ENCODE peak calls at places on chromosomes 12 and 14, in five cellular contexts. D, C, I, M and K are unnamed samples.
A peak's percentile ranks its signal among the peaks of the same experiment; 100 is the strongest.

GRCh38 chr12:123076604-123077297 is 74.1 kb downstream of the PITPNM2 start:
- DNase-seq in I (no peak), M (no peak), D (no peak), C (peak; percentile 41), K (peak; percentile 27)

GRCh38 chr14:101559624-101560533 is 1.4 kb upstream of the DIO3 start:
- DNase-seq in C (no peak), D (peak; percentile 40), M (peak; percentile 73), I (no peak), K (no peak)

GRCh38 chr14:99259327-99259726 is 12.7 kb downstream of the BCL11B start:
- DNase-seq in D (no peak), M (no peak), C (no peak), I (no peak), K (peak; percentile 79)

GRCh38 chr12:121576851-121577391 is 3.9 kb downstream of the KDM2B start:
- DNase-seq in M (no peak), C (no peak), I (peak; percentile 93), D (no peak), K (no peak)

GRCh38 chr12:21992823-21993222 is 51.6 kb upstream of the ABCC9 start:
- DNase-seq in M (no peak), D (peak; percentile 6), C (no peak), I (no peak), K (no peak)

GRCh38 chr14:65840786-65841185 is 428.3 kb downstream of the FUT8 start:
- DNase-seq in D (no peak), M (no peak), I (no peak), C (no peak), K (no peak)

GRCh38 chr14:63642229-63642611 is 549 bp upstream of the WDR89 start:
- DNase-seq in I (peak; percentile 72), C (peak; percentile 46), D (peak; percentile 92), M (peak; percentile 78), K (peak; percentile 81)

GRCh38 chr14:100536721-100537700 is 50.2 kb downstream of the BEGAIN start:
- DNase-seq in C (no peak), I (no peak), D (no peak), M (peak; percentile 56), K (no peak)

GRCh38 chr12:15527201-15527782 is 205.0 kb downstream of the PTPRO start:
- DNase-seq in D (no peak), M (no peak), C (no peak), I (peak; percentile 42), K (no peak)

GRCh38 chr12:110744697-110745264 is 2.1 kb upstream of the PPP1CC start:
- DNase-seq in I (no peak), M (no peak), C (no peak), D (no peak), K (no peak)

GRCh38 chr12:32698285-32698684 is 19.2 kb downstream of the DNM1L start:
- DNase-seq in I (no peak), D (peak; percentile 12), M (no peak), C (no peak), K (no peak)

GRCh38 chr12:83389237-83389996 is 702.7 kb downstream of the TMTC2 start:
- DNase-seq in C (no peak), I (peak; percentile 28), D (no peak), M (no peak), K (no peak)

GRCh38 chr14:64841121-64841611 is 38.5 kb downstream of the SPTB start:
- DNase-seq in C (no peak), D (no peak), I (peak; percentile 54), M (no peak), K (no peak)

GRCh38 chr14:89337912-89338311 is 79.1 kb downstream of the FOXN3 start:
- DNase-seq in I (no peak), M (no peak), D (no peak), C (no peak), K (no peak)

GRCh38 chr14:83470466-83470865 is 1936.8 kb upstream of the SEL1L start:
- DNase-seq in I (no peak), M (no peak), C (no peak), D (no peak), K (no peak)

GRCh38 chr14:31090872-31091764 is 64.9 kb upstream of the STRN3 start:
- DNase-seq in I (no peak), M (no peak), C (no peak), D (no peak), K (no peak)

GRCh38 chr14:77761205-77761931 is 412 bp upstream of the SNW1 start:
- DNase-seq in M (no peak), C (no peak), I (no peak), D (peak; percentile 6), K (no peak)

GRCh38 chr14:80427101-80427500 is 215.8 kb upstream of the DIO2 start:
- DNase-seq in M (no peak), D (no peak), I (no peak), C (no peak), K (no peak)

GRCh38 chr12:93722757-93723567 is 45.8 kb downstream of the CRADD start:
- DNase-seq in D (no peak), I (no peak), C (no peak), M (no peak), K (no peak)

GRCh38 chr14:71048393-71048792 is 141.1 kb downstream of the PCNX1 start:
- DNase-seq in M (no peak), C (no peak), D (no peak), I (no peak), K (no peak)

GRCh38 chr14:57833304-57833703 is 32.6 kb downstream of the SLC35F4 start:
- DNase-seq in M (no peak), D (no peak), C (no peak), I (peak; percentile 3), K (no peak)

GRCh38 chr14:83416476-83416875 is 1882.8 kb upstream of the SEL1L start:
- DNase-seq in C (no peak), I (no peak), M (no peak), D (no peak), K (no peak)

GRCh38 chr12:6764011-6764828 is 1.9 kb upstream of the PTMS start:
- DNase-seq in M (peak; percentile 95), C (no peak), I (peak; percentile 98), D (peak; percentile 97), K (no peak)

GRCh38 chr12:42760550-42760949 is 171.0 kb upstream of the PRICKLE1 start:
- DNase-seq in C (no peak), D (no peak), M (no peak), I (no peak), K (no peak)

GRCh38 chr12:56634242-56634836 is 4.2 kb upstream of the BAZ2A start:
- DNase-seq in D (no peak), C (no peak), I (no peak), M (peak; percentile 79), K (no peak)